ENCODE peak calls at places on chromosomes 11 and 22, in four cellular contexts. One of them, this sample, is unnamed.
A peak's percentile ranks its signal among the peaks of the same experiment; 100 is the strongest.

GRCh38 chr22:43893266-43893665 is 1.5 kb upstream of the PNPLA5 start:
- DNase-seq in mammary epithelial cell: no peak
- DNase-seq in neural progenitor cell: no peak
- DNase-seq in PC-3: no peak
- DNase-seq in this sample: no peak

GRCh38 chr11:12540913-12541587 is 133.2 kb upstream of the TEAD1 start:
- DNase-seq in neural progenitor cell: peak; percentile 26
- DNase-seq in mammary epithelial cell: no peak
- DNase-seq in PC-3: peak; percentile 29
- DNase-seq in this sample: no peak

GRCh38 chr22:48744283-48744641 is 1083.4 kb downstream of the BRD1 start:
- DNase-seq in mammary epithelial cell: no peak
- DNase-seq in neural progenitor cell: no peak
- DNase-seq in PC-3: no peak
- DNase-seq in this sample: no peak

GRCh38 chr11:32386770-32387377 is 48.5 kb downstream of the WT1 start:
- DNase-seq in mammary epithelial cell: peak; percentile 5
- DNase-seq in PC-3: peak; percentile 11
- DNase-seq in neural progenitor cell: no peak
- DNase-seq in this sample: no peak

GRCh38 chr22:32546480-32546879 is 71.9 kb downstream of the FBXO7 start:
- DNase-seq in PC-3: no peak
- DNase-seq in mammary epithelial cell: no peak
- DNase-seq in neural progenitor cell: no peak
- DNase-seq in this sample: no peak

GRCh38 chr11:92227233-92227593 is 2.6 kb downstream of the FAT3 start:
- DNase-seq in neural progenitor cell: peak; percentile 70
- DNase-seq in PC-3: no peak
- DNase-seq in mammary epithelial cell: no peak
- DNase-seq in this sample: no peak

GRCh38 chr11:83990160-83990733 is 704.1 kb upstream of the CCDC90B start:
- DNase-seq in neural progenitor cell: no peak
- DNase-seq in PC-3: no peak
- DNase-seq in mammary epithelial cell: no peak
- DNase-seq in this sample: no peak

GRCh38 chr11:36010010-36010740 is 66.3 kb downstream of the LDLRAD3 start:
- DNase-seq in mammary epithelial cell: peak; percentile 45
- DNase-seq in PC-3: peak; percentile 62
- DNase-seq in neural progenitor cell: no peak
- DNase-seq in this sample: no peak

GRCh38 chr22:37562049-37562784 is 1.9 kb downstream of the CDC42EP1 start:
- DNase-seq in mammary epithelial cell: no peak
- DNase-seq in PC-3: no peak
- DNase-seq in neural progenitor cell: no peak
- DNase-seq in this sample: no peak

GRCh38 chr22:45865561-45866397 is 111.2 kb downstream of the WNT7B start:
- DNase-seq in neural progenitor cell: no peak
- DNase-seq in mammary epithelial cell: no peak
- DNase-seq in PC-3: no peak
- DNase-seq in this sample: no peak

DNA sequence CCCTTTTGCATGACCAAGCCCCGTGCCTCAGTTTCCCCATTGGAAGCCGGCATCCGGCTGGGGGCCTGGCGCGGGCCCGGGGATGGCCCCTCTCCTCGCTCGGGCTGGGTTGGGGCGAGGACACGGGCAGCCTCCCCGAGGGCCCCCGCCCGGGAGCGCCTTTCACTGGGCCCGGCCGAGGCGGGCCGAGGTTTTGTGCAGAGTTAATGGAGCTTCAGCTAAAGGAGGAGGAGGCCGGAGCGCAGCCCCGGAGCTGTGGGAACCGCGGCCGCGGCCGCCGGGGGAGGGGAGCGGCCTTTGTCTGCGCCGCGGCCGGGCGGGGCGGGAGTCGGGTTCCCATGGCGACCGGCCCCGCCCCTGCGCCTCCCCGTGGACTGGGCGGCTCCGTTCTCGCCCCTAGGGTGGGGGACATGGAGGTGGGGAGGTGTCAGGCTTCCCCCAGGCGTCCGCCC is 1.4 kb upstream of the MAPK11 start:
- DNase-seq in neural progenitor cell: peak; percentile 96
- DNase-seq in PC-3: peak; percentile 56
- DNase-seq in mammary epithelial cell: peak; percentile 56
- DNase-seq in this sample: peak; percentile 82
- TF ChIP-seq CTCF in neural progenitor cell: peak; percentile 31
- TF ChIP-seq CTCF in PC-3: no peak
- TF ChIP-seq CTCF in mammary epithelial cell: no peak
- TF ChIP-seq CTCF in this sample: no peak

GRCh38 chr11:2095198-2095520 is 44.0 kb downstream of the IGF2 start:
- DNase-seq in mammary epithelial cell: no peak
- DNase-seq in neural progenitor cell: no peak
- DNase-seq in PC-3: no peak
- DNase-seq in this sample: no peak
- H3K9ac ChIP-seq in mammary epithelial cell: no peak overlapping the region
- H3K9ac ChIP-seq in neural progenitor cell: no peak overlapping the region
- H3K9ac ChIP-seq in PC-3: no peak overlapping the region
- H3K9ac ChIP-seq in this sample: no peak overlapping the region

DNA sequence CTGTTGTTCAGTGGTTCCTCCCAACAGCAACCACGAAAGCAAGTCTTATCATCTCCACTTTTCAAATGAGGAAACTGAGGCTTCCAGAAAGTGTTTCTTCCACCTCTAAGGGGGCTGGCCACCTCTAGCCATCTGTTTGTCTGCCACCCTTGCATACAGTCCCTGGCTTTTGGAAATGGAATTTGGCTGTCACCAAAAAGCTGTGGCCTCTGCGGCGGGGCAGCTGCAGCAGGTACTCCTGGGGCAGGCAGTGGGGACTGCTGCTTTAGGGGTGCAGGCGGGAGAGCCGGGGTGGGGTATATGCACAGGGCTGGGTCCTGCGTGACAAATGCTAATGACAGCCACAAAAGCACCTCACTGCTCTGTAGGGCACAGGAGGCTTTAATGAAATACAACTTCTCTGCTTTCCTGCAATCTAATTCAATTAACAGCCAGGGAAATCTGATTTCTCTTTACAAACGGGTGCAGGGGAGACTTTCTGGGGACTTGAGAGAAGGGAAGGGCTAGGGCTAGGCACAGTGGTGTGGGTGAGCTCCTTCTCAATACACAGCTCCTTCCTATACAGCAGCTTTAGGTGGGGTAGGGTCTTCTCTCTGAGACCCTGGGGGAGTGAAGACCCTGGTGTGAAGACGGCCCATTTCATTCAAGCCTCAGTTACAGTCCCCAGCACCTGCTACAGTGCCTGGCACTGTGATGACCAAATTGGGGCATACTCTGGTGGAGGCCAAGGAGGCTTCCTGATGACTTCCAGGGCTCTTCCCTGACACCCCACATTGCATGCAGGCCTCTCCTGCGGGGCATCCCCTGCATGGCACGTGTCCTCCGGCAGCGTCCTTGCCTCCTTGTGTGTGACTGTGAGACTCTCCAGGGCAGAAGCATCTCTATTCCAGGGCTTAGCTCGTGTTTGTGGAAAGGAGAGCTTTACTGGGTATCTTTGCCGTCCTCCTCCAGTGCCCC is 161.6 kb downstream of the CEP164 start:
- DNase-seq in neural progenitor cell: no peak
- DNase-seq in mammary epithelial cell: no peak
- DNase-seq in PC-3: no peak
- DNase-seq in this sample: no peak
- H3K36me3 ChIP-seq in neural progenitor cell: no peaks in the 10 kb centered on the region
- H3K36me3 ChIP-seq in mammary epithelial cell: no peaks in the 10 kb centered on the region
- H3K36me3 ChIP-seq in PC-3: no peaks in the 10 kb centered on the region
- H3K36me3 ChIP-seq in this sample: no peaks in the 10 kb centered on the region

DNA sequence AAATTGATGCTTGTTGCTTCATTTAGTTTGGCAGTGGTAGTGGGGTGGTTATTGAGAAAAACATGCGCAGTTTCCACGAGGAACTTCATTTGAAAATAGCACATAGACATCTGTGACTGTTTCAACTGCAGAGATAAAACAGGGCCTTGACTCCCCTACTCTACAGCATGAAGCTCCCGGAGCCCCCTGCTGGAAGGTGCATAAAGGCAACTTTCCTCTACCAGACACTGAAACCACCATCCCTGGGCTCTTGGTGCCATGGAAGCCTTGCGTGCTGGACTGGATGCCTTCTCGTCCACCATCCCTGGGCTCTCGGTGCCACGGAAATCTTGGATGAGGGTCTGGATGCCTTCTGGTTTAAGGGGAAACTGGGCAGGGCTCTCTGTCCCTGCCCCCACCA is 195.8 kb downstream of the CSNK2A3 start:
- DNase-seq in PC-3: peak; percentile 54
- DNase-seq in mammary epithelial cell: no peak
- DNase-seq in neural progenitor cell: peak; percentile 73
- DNase-seq in this sample: no peak
- TF ChIP-seq CTCF in PC-3: peak; percentile 65
- TF ChIP-seq CTCF in mammary epithelial cell: peak; percentile 37
- TF ChIP-seq CTCF in neural progenitor cell: peak; percentile 55
- TF ChIP-seq CTCF in this sample: no peak

DNA sequence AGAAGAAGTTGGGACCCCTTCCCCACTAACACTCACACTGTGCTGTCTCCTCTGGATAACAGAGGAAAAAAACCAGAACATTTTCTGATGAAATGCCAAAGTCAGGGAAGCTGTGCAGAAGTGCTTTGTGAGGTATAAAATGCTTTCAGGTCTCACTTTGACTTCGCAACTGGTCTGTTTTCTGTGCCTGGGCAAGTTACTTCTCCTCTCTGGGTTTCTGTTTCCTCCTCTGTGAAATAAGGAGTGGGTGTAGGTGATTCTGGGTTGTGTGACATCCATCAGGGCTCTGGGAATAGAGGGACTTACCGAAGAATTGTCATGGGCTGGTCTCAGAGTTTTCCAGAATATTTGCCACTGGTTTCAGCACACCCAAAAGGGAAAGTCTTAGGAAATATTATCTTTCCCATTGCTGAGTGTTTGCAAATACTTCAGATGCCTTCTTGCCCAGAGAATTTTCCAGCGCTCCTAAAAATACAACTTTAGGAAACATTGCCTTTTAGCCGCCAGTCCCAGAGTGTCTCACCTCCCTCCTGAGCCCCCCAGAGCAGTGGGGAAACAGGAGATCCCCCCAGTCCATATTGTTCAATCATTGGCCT is 118.5 kb downstream of the KIAA1671 start:
- DNase-seq in neural progenitor cell: no peak
- DNase-seq in mammary epithelial cell: no peak
- DNase-seq in PC-3: no peak
- DNase-seq in this sample: no peak
- H3K9ac ChIP-seq in neural progenitor cell: no peak overlapping the region
- H3K9ac ChIP-seq in mammary epithelial cell: no peak overlapping the region
- H3K9ac ChIP-seq in PC-3: no peak overlapping the region
- H3K9ac ChIP-seq in this sample: no peak overlapping the region

GRCh38 chr11:64359712-64360402 is 895 bp downstream of the RPS6KA4 start:
- DNase-seq in neural progenitor cell: no peak
- DNase-seq in mammary epithelial cell: peak; percentile 58
- DNase-seq in PC-3: peak; percentile 25
- DNase-seq in this sample: no peak

GRCh38 chr11:64358907-64359711 is at the start of gene RPS6KA4:
- DNase-seq in PC-3: peak; percentile 82
- DNase-seq in neural progenitor cell: peak; percentile 88
- DNase-seq in mammary epithelial cell: peak; percentile 71
- DNase-seq in this sample: peak; percentile 61

GRCh38 chr11:64362339-64362738 is 3.4 kb downstream of the RPS6KA4 start:
- DNase-seq in neural progenitor cell: no peak
- DNase-seq in PC-3: no peak
- DNase-seq in mammary epithelial cell: no peak
- DNase-seq in this sample: no peak

GRCh38 chr11:64361659-64362058 is 2.7 kb downstream of the RPS6KA4 start:
- DNase-seq in PC-3: no peak
- DNase-seq in mammary epithelial cell: no peak
- DNase-seq in neural progenitor cell: no peak
- DNase-seq in this sample: no peak

GRCh38 chr11:64360403-64360980 is 1.5 kb downstream of the RPS6KA4 start:
- DNase-seq in mammary epithelial cell: no peak
- DNase-seq in PC-3: no peak
- DNase-seq in neural progenitor cell: no peak
- DNase-seq in this sample: no peak
- H3K36me3 ChIP-seq in mammary epithelial cell: peaks cover 25% of the 10 kb centered on the region
- H3K36me3 ChIP-seq in PC-3: peaks cover 35% of the 10 kb centered on the region
- H3K36me3 ChIP-seq in neural progenitor cell: no peaks in the 10 kb centered on the region
- H3K36me3 ChIP-seq in this sample: no peaks in the 10 kb centered on the region